ENCODE peak calls at places on chromosomes 4 and X, in eight cellular contexts. Z is GM12878, V is SK-N-SH, H is HCT116, R is K562, G is H1, D is HepG2, Q is endothelial cell of umbilical vein. F is an unnamed sample.

GRCh38 chr4:51943221-51943620 is 76.9 kb downstream of the LRRC66 start:
- DNase-seq in Z (no peak), V (no peak), H (no peak), R (no peak), G (no peak), D (peak; percentile 16), Q (no peak), F (no peak)

GRCh38 chrX:63652086-63652775 is 132.8 kb downstream of the ARHGEF9 start:
- DNase-seq in Z (no peak), V (no peak), H (no peak), R (no peak), G (no peak), D (no peak), Q (no peak), F (peak; percentile 47)

GRCh38 chr4:81722229-81722900 is 250.7 kb upstream of the RASGEF1B start:
- DNase-seq in Z (no peak), V (no peak), H (no peak), R (no peak), G (no peak), D (no peak), Q (no peak), F (no peak)

GRCh38 chrX:120749141-120749846 is 119.4 kb upstream of the C1GALT1C1 start:
- DNase-seq in Z (no peak), V (no peak), H (no peak), R (no peak), G (no peak), D (no peak), Q (peak; percentile 69), F (no peak)

GRCh38 chr4:74440356-74440755 is 4.6 kb upstream of the AREG start:
- DNase-seq in Z (no peak), V (peak; percentile 16), H (no peak), R (no peak), G (no peak), D (peak; percentile 59), Q (no peak), F (no peak)

GRCh38 chrX:136643243-136643642 is 4.7 kb upstream of the CD40LG start:
- DNase-seq in Z (no peak), V (no peak), H (no peak), R (no peak), G (no peak), D (no peak), Q (no peak), F (no peak)

GRCh38 chr4:89072921-89073320 is 15.9 kb upstream of the FAM13A start:
- DNase-seq in Z (no peak), V (no peak), H (no peak), R (no peak), G (no peak), D (no peak), Q (no peak), F (no peak)

GRCh38 chr4:62260256-62260655 is 1060.1 kb downstream of the ADGRL3 start:
- DNase-seq in Z (no peak), V (no peak), H (no peak), R (no peak), G (no peak), D (no peak), Q (no peak), F (no peak)

GRCh38 chrX:23742174-23742692 is 843 bp downstream of the ACOT9 start:
- DNase-seq in Z (no peak), V (peak; percentile 64), H (no peak), R (peak; percentile 10), G (no peak), D (peak; percentile 32), Q (peak; percentile 58), F (peak; percentile 37)

GRCh38 chrX:63330681-63331080 is 20.5 kb downstream of the SPIN4 start:
- DNase-seq in Z (no peak), V (no peak), H (no peak), R (no peak), G (no peak), D (no peak), Q (no peak), F (no peak)

GRCh38 chrX:19772306-19772705 is 115.1 kb downstream of the SH3KBP1 start:
- DNase-seq in Z (no peak), V (no peak), H (no peak), R (no peak), G (no peak), D (no peak), Q (peak; percentile 53), F (no peak)

GRCh38 chrX:112841114-112841819 is 636 bp upstream of the AMOT start:
- DNase-seq in Z (no peak), V (peak; percentile 86), H (peak; percentile 68), R (peak; percentile 90), G (peak; percentile 76), D (peak; percentile 43), Q (peak; percentile 81), F (peak; percentile 66)
- TF ChIP-seq POLR2AphosphoS5 in Z (no peak), V (no peak), H (no peak), R (no peak), G (no peak), D (no peak), Q (no peak), F (peak; percentile 64)

GRCh38 chrX:41090568-41091238 is 5.5 kb downstream of the USP9X start:
- DNase-seq in Z (no peak), V (no peak), H (no peak), R (no peak), G (no peak), D (peak; percentile 37), Q (peak; percentile 29), F (no peak)
- H3K9ac ChIP-seq in Z (no peak overlapping the region), V (no peak overlapping the region), H (no peak overlapping the region), R (no peak overlapping the region), G (no peak overlapping the region), D (no peak overlapping the region), Q (peak overlapping the region; percentile 11), F (no peak overlapping the region)

GRCh38 chr4:140857111-140857510 is 100.9 kb upstream of the TBC1D9 start:
- DNase-seq in Z (no peak), V (no peak), H (peak; percentile 10), R (no peak), G (no peak), D (no peak), Q (no peak), F (no peak)
- H3K27ac ChIP-seq in Z (no peak overlapping the region), V (no peak overlapping the region), H (peak overlapping the region; percentile 38), R (no peak overlapping the region), G (no peak overlapping the region), D (no peak overlapping the region), Q (no peak overlapping the region), F (no peak overlapping the region)

DNA sequence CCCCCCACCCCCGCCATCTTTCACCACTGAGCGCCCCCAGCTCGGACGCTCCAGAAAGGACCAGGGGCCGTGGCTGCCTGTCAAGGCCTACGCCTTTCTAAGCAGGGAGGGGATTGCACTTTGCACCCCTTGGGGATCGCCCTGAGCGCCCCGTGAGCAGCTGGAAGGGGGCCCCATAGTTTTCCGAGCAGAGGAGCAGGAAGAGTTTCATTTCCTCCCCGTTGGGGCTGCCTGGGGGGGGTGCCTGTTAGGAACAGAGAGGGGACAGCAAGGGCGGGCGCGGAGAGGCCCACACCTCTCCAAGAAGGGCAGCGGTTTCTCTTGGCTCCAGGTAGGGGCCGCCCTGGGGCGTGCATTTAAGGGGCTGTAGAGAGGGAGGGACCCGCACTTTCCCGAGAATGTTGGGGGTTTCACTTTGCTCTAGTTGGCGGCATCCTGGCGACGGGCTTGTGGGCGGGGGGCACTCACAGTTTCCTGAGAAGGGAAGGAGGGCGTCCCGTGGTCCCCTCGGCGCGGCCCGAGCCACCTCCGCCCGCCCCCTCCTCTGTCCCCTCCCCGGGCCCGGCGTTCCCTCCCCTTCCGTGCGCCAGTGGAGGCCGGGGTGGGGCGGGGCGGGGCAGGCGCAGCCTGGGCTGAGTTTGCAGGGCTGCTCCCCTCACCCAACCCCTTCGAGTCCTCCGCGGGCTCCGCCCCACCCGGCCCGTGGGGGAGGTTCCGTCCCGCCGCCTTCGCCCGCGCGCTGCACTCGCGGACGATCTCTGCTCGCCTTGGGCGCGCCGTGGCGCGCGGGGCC is 82.3 kb upstream of the CD99 start:
- DNase-seq in Z (no peak), V (peak; percentile 86), H (peak; percentile 48), R (peak; percentile 90), G (peak; percentile 84), D (peak; percentile 72), Q (peak; percentile 82), F (no peak)
- TF ChIP-seq POLR2AphosphoS5 in Z (peak; percentile 46), V (no peak), H (peak; percentile 65), R (peak; percentile 29), G (no peak), D (peak; percentile 66), Q (peak; percentile 81), F (peak; percentile 40)

DNA sequence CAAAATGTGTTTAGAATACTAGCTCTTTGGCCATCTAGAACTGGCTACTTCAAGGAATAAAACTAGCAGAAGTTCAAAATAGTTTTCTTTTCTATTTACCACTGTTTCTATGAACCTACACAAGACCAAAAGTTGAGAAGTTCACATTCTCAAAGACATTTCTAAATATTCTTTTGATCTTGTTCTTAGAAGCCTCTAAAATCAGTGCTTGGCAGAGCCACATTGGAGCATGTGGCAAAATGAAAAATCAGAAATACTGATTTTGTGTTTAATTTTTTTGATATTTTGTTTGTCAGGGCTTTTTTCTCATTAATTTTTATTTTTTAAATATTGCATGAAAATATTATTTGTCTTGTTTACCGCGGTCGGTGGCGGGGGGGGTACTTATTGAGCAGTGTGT is 853.8 kb upstream of the INTU start:
- DNase-seq in Z (no peak), V (no peak), H (no peak), R (no peak), G (no peak), D (no peak), Q (no peak), F (no peak)
- H3K9ac ChIP-seq in Z (no peak overlapping the region), V (no peak overlapping the region), H (no peak overlapping the region), R (peak overlapping the region; percentile 82), G (no peak overlapping the region), D (no peak overlapping the region), Q (no peak overlapping the region), F (no peak overlapping the region)

GRCh38 chr4:56434599-56435000 is 815 bp downstream of the PPAT start:
- DNase-seq in Z (no peak), V (no peak), H (no peak), R (no peak), G (no peak), D (no peak), Q (peak; percentile 72), F (no peak)
- H3K27ac ChIP-seq in Z (peak overlapping the region; percentile 98), V (peak overlapping the region; percentile 96), H (peak overlapping the region; percentile 89), R (peak overlapping the region; percentile 96), G (peak overlapping the region; percentile 89), D (peak overlapping the region; percentile 98), Q (peak overlapping the region; percentile 11), F (no peak overlapping the region)

DNA sequence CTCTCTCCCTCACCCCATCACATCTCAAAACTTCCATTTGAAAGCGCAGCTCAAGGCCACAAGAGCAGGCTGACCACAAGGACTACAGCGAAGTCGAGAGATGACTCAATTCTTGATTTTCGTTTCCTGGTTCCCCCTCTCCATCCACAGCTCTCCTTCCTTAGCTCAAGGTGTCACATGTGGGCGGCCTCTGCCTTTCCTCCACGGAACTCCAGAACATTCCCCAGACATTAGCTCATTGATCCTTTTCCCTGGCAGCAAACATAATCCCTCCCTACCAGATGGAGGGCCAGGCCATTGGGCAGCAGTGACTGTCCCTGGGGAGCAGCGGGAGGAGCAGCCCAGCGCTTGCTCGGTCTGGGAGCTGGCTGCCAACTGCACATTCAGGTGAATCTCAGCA is 56.3 kb downstream of the CCDC149 start:
- DNase-seq in Z (peak; percentile 64), V (peak; percentile 7), H (no peak), R (no peak), G (no peak), D (no peak), Q (no peak), F (no peak)
- TF ChIP-seq POLR2AphosphoS5 in Z (no peak), V (no peak), H (no peak), R (no peak), G (no peak), D (no peak), Q (no peak), F (no peak)

DNA sequence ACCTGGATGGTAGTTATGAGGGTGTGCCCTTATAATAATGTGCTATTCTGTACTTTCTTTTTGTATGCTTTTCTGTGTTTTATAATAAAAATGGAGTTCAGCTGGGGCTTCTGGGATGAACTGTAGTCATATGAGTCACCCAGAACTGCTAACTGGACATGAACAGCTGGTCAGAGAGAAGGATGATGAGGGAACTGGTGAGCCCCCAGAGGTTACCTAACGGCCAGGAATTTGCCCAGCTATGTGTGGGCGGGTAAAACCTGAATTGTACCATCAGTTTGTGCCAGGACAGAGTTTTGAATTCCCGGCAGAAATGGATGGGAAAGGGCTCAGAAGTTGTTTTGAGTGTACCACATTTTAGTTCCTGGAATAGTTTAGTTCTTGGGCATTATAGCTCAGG is 138.0 kb upstream of the USP9X start:
- DNase-seq in Z (no peak), V (no peak), H (no peak), R (peak; percentile 12), G (no peak), D (no peak), Q (no peak), F (no peak)
- H3K9ac ChIP-seq in Z (no peak overlapping the region), V (no peak overlapping the region), H (no peak overlapping the region), R (no peak overlapping the region), G (no peak overlapping the region), D (no peak overlapping the region), Q (no peak overlapping the region), F (no peak overlapping the region)

F was measured in SK-N-MC.